ENCODE peak calls at places on chromosomes 12 and 14, in four cellular contexts. T, V, P and R are unnamed samples.

GRCh38 chr12:13573698-13574321 is 377.3 kb downstream of the EMP1 start:
- DNase-seq in P (no peak), V (peak; percentile 27), T (peak; percentile 85), R (no peak)

GRCh38 chr14:65753061-65753460 is 340.5 kb downstream of the FUT8 start:
- DNase-seq in T (no peak), P (no peak), V (no peak), R (no peak)

GRCh38 chr12:116053479-116054195 is 223.9 kb downstream of the MED13L start:
- DNase-seq in P (no peak), T (peak; percentile 11), V (no peak), R (peak; percentile 66)

GRCh38 chr12:116878567-116879508 is 2.4 kb downstream of the HRK start:
- DNase-seq in V (no peak), P (no peak), T (no peak), R (peak; percentile 36)

GRCh38 chr14:73817020-73817419 is 34.6 kb upstream of the PTGR2 start:
- DNase-seq in V (no peak), T (no peak), P (no peak), R (no peak)

GRCh38 chr12:11862794-11863193 is 207.9 kb upstream of the BCL2L14 start:
- DNase-seq in V (no peak), T (no peak), P (no peak), R (no peak)

GRCh38 chr12:2535583-2536187 is 259.1 kb upstream of the FKBP4 start:
- DNase-seq in T (no peak), P (no peak), V (no peak), R (no peak)

GRCh38 chr14:105439710-105440553 is 20.3 kb downstream of the MTA1 start:
- DNase-seq in P (no peak), T (no peak), V (no peak), R (no peak)

GRCh38 chr12:69287556-69287955 is 48.2 kb downstream of the CPSF6 start:
- DNase-seq in P (no peak), T (no peak), V (no peak), R (no peak)

GRCh38 chr14:33704486-33704885 is 246.4 kb downstream of the EGLN3 start:
- DNase-seq in P (no peak), T (no peak), V (no peak), R (no peak)

GRCh38 chr12:114767906-114768697 is 84.1 kb upstream of the TBX3 start:
- DNase-seq in T (no peak), P (no peak), V (no peak), R (peak; percentile 51)

GRCh38 chr14:59214702-59215302 is 26.3 kb downstream of the DAAM1 start:
- DNase-seq in V (no peak), P (no peak), T (no peak), R (no peak)

GRCh38 chr12:118102609-118103008 is 1.2 kb downstream of the VSIG10 start:
- DNase-seq in T (no peak), V (no peak), P (no peak), R (no peak)

GRCh38 chr14:69652942-69653680 is 41.7 kb downstream of the SUSD6 start:
- DNase-seq in T (no peak), P (no peak), V (no peak), R (no peak)

GRCh38 chr12:57826400-57826799 is 7.9 kb upstream of the AVIL start:
- DNase-seq in P (no peak), T (no peak), V (no peak), R (no peak)

GRCh38 chr14:91361236-91361811 is 56.3 kb downstream of the CCDC88C start:
- DNase-seq in V (peak; percentile 15), P (no peak), T (peak; percentile 64), R (peak; percentile 21)

GRCh38 chr14:69045857-69046351 is 66.8 kb upstream of the ACTN1 start:
- DNase-seq in V (no peak), T (no peak), P (no peak), R (no peak)

GRCh38 chr12:116303076-116303465 is 25.6 kb upstream of the MED13L start:
- DNase-seq in T (no peak), V (no peak), P (no peak), R (no peak)

GRCh38 chr14:97854918-97855317 is 1057.7 kb downstream of the VRK1 start:
- DNase-seq in V (no peak), T (no peak), P (no peak), R (no peak)

GRCh38 chr12:69475237-69475984 is 5.2 kb downstream of the FRS2 start:
- DNase-seq in P (no peak), V (no peak), T (no peak), R (no peak)

GRCh38 chr12:102232446-102232845 is 34.8 kb upstream of the PMCH start:
- DNase-seq in T (peak; percentile 11), V (peak; percentile 13), P (no peak), R (no peak)

GRCh38 chr14:68598621-68599447 is 194.0 kb downstream of the ZFP36L1 start:
- DNase-seq in V (no peak), T (no peak), P (no peak), R (peak; percentile 77)

GRCh38 chr12:6765634-6766581 is at the start of gene PTMS:
- DNase-seq in T (peak; percentile 69), P (no peak), V (peak; percentile 97), R (peak; percentile 90)

GRCh38 chr14:83816755-83817154 is 1713.2 kb upstream of the FLRT2 start:
- DNase-seq in P (no peak), T (no peak), V (no peak), R (peak; percentile 50)

GRCh38 chr14:32524609-32525391 is 195.7 kb downstream of the AKAP6 start:
- DNase-seq in P (no peak), V (no peak), T (no peak), R (no peak)

GRCh38 chr14:90397401-90398314 is 829 bp downstream of the CALM1 start:
- DNase-seq in V (no peak), P (peak; percentile 66), T (no peak), R (peak; percentile 52)

GRCh38 chr12:69919565-69919964 is 94.5 kb downstream of the MYRFL start:
- DNase-seq in T (no peak), P (no peak), V (no peak), R (no peak)

GRCh38 chr12:125528300-125528699 is 463.1 kb downstream of the AACS start:
- DNase-seq in T (no peak), P (no peak), V (no peak), R (no peak)

GRCh38 chr14:61841145-61841544 is 78.9 kb downstream of the SNAPC1 start:
- DNase-seq in T (no peak), P (no peak), V (no peak), R (no peak)

GRCh38 chr12:50786498-50787231 is 22.8 kb downstream of the ATF1 start:
- DNase-seq in V (no peak), T (peak; percentile 94), P (no peak), R (peak; percentile 85)

GRCh38 chr14:86654558-86655184 is 1124.7 kb downstream of the FLRT2 start:
- DNase-seq in T (no peak), P (no peak), V (peak; percentile 50), R (peak; percentile 49)

GRCh38 chr14:92692822-92693226 is 55.6 kb downstream of the LGMN start:
- DNase-seq in T (no peak), P (peak; percentile 28), V (no peak), R (no peak)

GRCh38 chr12:99658950-99659349 is 11.4 kb downstream of the GARIN6 start:
- DNase-seq in V (no peak), T (no peak), P (no peak), R (no peak)

GRCh38 chr12:2834581-2835491 is at the start of gene NRIP2:
- DNase-seq in P (no peak), V (no peak), T (no peak), R (no peak)

GRCh38 chr12:19186722-19187661 is 57.5 kb downstream of the PLEKHA5 start:
- DNase-seq in V (peak; percentile 50), T (peak; percentile 43), P (no peak), R (peak; percentile 50)

GRCh38 chr12:106189341-106189740 is 50.6 kb upstream of the NUAK1 start:
- DNase-seq in V (no peak), T (no peak), P (no peak), R (no peak)

GRCh38 chr12:107330901-107331431 is 237.6 kb upstream of the CRY1 start:
- DNase-seq in T (no peak), V (peak; percentile 20), P (no peak), R (no peak)